ENCODE peak calls at places on chromosome 10, in seven cellular contexts. One of them, this sample, is unnamed. For H3K9me3 and H3K36me3, the result is how much of the 10 kb centered on the place peaks cover.

GRCh38 chr10:8462565-8462964 is 408.1 kb downstream of the GATA3 start:
- DNase-seq in colonic mucosa: no peak
- DNase-seq in HepG2: no peak
- DNase-seq in spleen: no peak
- DNase-seq in pancreas: no peak
- DNase-seq in psoas muscle: no peak
- DNase-seq in mucosa of descending colon: no peak
- DNase-seq in this sample: no peak

GRCh38 chr10:107855933-107856332 is 691.4 kb upstream of the SORCS1 start:
- DNase-seq in colonic mucosa: no peak
- DNase-seq in spleen: no peak
- DNase-seq in pancreas: no peak
- DNase-seq in mucosa of descending colon: no peak
- DNase-seq in HepG2: no peak
- DNase-seq in psoas muscle: no peak
- DNase-seq in this sample: no peak

GRCh38 chr10:77970869-77971803 is 44.6 kb upstream of the DLG5 start:
- DNase-seq in colonic mucosa: peak
- DNase-seq in mucosa of descending colon: no peak
- DNase-seq in psoas muscle: peak
- DNase-seq in HepG2: peak
- DNase-seq in pancreas: peak
- DNase-seq in spleen: peak
- DNase-seq in this sample: peak

GRCh38 chr10:13739178-13739577 is 152.4 kb downstream of the PRPF18 start:
- DNase-seq in colonic mucosa: no peak
- DNase-seq in mucosa of descending colon: no peak
- DNase-seq in HepG2: no peak
- DNase-seq in spleen: no peak
- DNase-seq in psoas muscle: no peak
- DNase-seq in pancreas: no peak
- DNase-seq in this sample: no peak

GRCh38 chr10:68633816-68634466 is 73.8 kb downstream of the TET1 start:
- DNase-seq in psoas muscle: no peak
- DNase-seq in colonic mucosa: no peak
- DNase-seq in spleen: no peak
- DNase-seq in pancreas: no peak
- DNase-seq in mucosa of descending colon: no peak
- DNase-seq in HepG2: no peak
- DNase-seq in this sample: peak

GRCh38 chr10:59977486-59977885 is 71.1 kb upstream of the CCDC6 start:
- DNase-seq in mucosa of descending colon: no peak
- DNase-seq in spleen: no peak
- DNase-seq in pancreas: no peak
- DNase-seq in HepG2: no peak
- DNase-seq in psoas muscle: no peak
- DNase-seq in colonic mucosa: no peak
- DNase-seq in this sample: no peak

GRCh38 chr10:6493521-6494451 is 86.3 kb downstream of the PRKCQ start:
- DNase-seq in mucosa of descending colon: no peak
- DNase-seq in colonic mucosa: no peak
- DNase-seq in spleen: no peak
- DNase-seq in psoas muscle: no peak
- DNase-seq in pancreas: no peak
- DNase-seq in HepG2: no peak
- DNase-seq in this sample: no peak

GRCh38 chr10:110305767-110306451 is 1.2 kb upstream of the SMNDC1 start:
- DNase-seq in colonic mucosa: peak
- DNase-seq in HepG2: peak
- DNase-seq in mucosa of descending colon: peak
- DNase-seq in psoas muscle: no peak
- DNase-seq in spleen: no peak
- DNase-seq in pancreas: peak
- DNase-seq in this sample: no peak

GRCh38 chr10:77926566-77927342 is at the start of gene DLG5:
- DNase-seq in mucosa of descending colon: peak
- DNase-seq in spleen: peak
- DNase-seq in HepG2: no peak
- DNase-seq in psoas muscle: peak
- DNase-seq in colonic mucosa: peak
- DNase-seq in pancreas: peak
- DNase-seq in this sample: peak

GRCh38 chr10:124516181-124516580 is 54.6 kb downstream of the LHPP start:
- DNase-seq in colonic mucosa: no peak
- DNase-seq in spleen: peak
- DNase-seq in HepG2: no peak
- DNase-seq in psoas muscle: peak
- DNase-seq in pancreas: no peak
- DNase-seq in mucosa of descending colon: peak
- DNase-seq in this sample: no peak

GRCh38 chr10:31972519-31973041 is 43.9 kb upstream of the ARHGAP12 start:
- DNase-seq in spleen: no peak
- DNase-seq in pancreas: no peak
- DNase-seq in colonic mucosa: no peak
- DNase-seq in HepG2: no peak
- DNase-seq in psoas muscle: no peak
- DNase-seq in mucosa of descending colon: no peak
- DNase-seq in this sample: no peak

GRCh38 chr10:65793738-65794425 is 1132.0 kb upstream of the LRRTM3 start:
- DNase-seq in spleen: no peak
- DNase-seq in HepG2: no peak
- DNase-seq in pancreas: peak
- DNase-seq in mucosa of descending colon: no peak
- DNase-seq in psoas muscle: no peak
- DNase-seq in colonic mucosa: peak
- DNase-seq in this sample: no peak

GRCh38 chr10:93296151-93296550 is 186.0 kb downstream of the MYOF start:
- DNase-seq in mucosa of descending colon: no peak
- DNase-seq in psoas muscle: no peak
- DNase-seq in spleen: no peak
- DNase-seq in pancreas: no peak
- DNase-seq in HepG2: no peak
- DNase-seq in colonic mucosa: no peak
- DNase-seq in this sample: no peak

GRCh38 chr10:131075218-131075770 is 236.2 kb downstream of the TCERG1L start:
- DNase-seq in psoas muscle: no peak
- DNase-seq in mucosa of descending colon: no peak
- DNase-seq in HepG2: no peak
- DNase-seq in spleen: no peak
- DNase-seq in colonic mucosa: no peak
- DNase-seq in pancreas: no peak
- DNase-seq in this sample: no peak

GRCh38 chr10:52525761-52526160 is 211.7 kb downstream of the DKK1 start:
- DNase-seq in psoas muscle: no peak
- DNase-seq in mucosa of descending colon: no peak
- DNase-seq in HepG2: no peak
- DNase-seq in colonic mucosa: no peak
- DNase-seq in spleen: no peak
- DNase-seq in pancreas: no peak
- DNase-seq in this sample: no peak

GRCh38 chr10:112896273-112896672 is 53.8 kb upstream of the TCF7L2 start:
- DNase-seq in psoas muscle: no peak
- DNase-seq in mucosa of descending colon: no peak
- DNase-seq in pancreas: no peak
- DNase-seq in HepG2: peak
- DNase-seq in spleen: no peak
- DNase-seq in colonic mucosa: peak
- DNase-seq in this sample: peak

GRCh38 chr10:131651674-131652093 is 249.1 kb upstream of the PPP2R2D start:
- DNase-seq in colonic mucosa: no peak
- DNase-seq in mucosa of descending colon: no peak
- DNase-seq in psoas muscle: no peak
- DNase-seq in pancreas: no peak
- DNase-seq in spleen: peak
- DNase-seq in HepG2: no peak
- DNase-seq in this sample: no peak

GRCh38 chr10:119871881-119872609 is 598 bp downstream of the MCMBP start:
- DNase-seq in mucosa of descending colon: peak
- DNase-seq in colonic mucosa: peak
- DNase-seq in psoas muscle: peak
- DNase-seq in pancreas: peak
- DNase-seq in spleen: peak
- DNase-seq in HepG2: no peak
- DNase-seq in this sample: peak

GRCh38 chr10:91198781-91199180 is 21.7 kb upstream of the PCGF5 start:
- DNase-seq in HepG2: no peak
- DNase-seq in psoas muscle: no peak
- DNase-seq in spleen: no peak
- DNase-seq in pancreas: no peak
- DNase-seq in mucosa of descending colon: no peak
- DNase-seq in colonic mucosa: no peak
- DNase-seq in this sample: no peak

GRCh38 chr10:104642311-104643022 is 1.4 kb downstream of the SORCS3 start:
- DNase-seq in spleen: no peak
- DNase-seq in psoas muscle: no peak
- DNase-seq in HepG2: peak
- DNase-seq in colonic mucosa: peak
- DNase-seq in mucosa of descending colon: peak
- DNase-seq in pancreas: peak
- DNase-seq in this sample: no peak

GRCh38 chr10:51892313-51892712 is 192.9 kb upstream of the CSTF2T start:
- DNase-seq in mucosa of descending colon: no peak
- DNase-seq in HepG2: no peak
- DNase-seq in psoas muscle: no peak
- DNase-seq in spleen: no peak
- DNase-seq in colonic mucosa: no peak
- DNase-seq in pancreas: no peak
- DNase-seq in this sample: no peak

GRCh38 chr10:78476156-78476555 is 442.5 kb downstream of the RPS24 start:
- DNase-seq in HepG2: no peak
- DNase-seq in psoas muscle: no peak
- DNase-seq in colonic mucosa: no peak
- DNase-seq in pancreas: no peak
- DNase-seq in mucosa of descending colon: no peak
- DNase-seq in spleen: no peak
- DNase-seq in this sample: no peak

DNA sequence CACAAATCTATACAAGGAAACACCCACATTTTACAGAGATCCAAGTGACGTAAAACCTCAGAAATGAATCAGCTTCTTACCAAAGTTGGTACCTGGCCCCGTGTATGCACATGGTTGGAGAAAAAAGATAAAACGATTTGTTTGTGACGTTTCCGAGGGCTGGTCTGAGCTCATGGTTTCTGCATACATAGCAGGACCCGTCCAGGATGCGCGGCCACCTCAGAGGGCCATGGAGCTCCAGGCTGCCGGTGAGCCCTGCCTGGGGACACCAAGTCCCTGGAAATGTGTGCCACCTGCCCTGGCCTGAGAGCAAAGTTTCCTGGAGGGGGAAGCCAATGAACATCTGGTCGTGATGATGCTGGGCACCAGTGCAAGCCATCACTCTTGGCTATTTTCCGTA is 402.6 kb upstream of the MKI67 start:
- DNase-seq in psoas muscle: no peak
- DNase-seq in mucosa of descending colon: no peak
- DNase-seq in HepG2: no peak
- DNase-seq in colonic mucosa: no peak
- DNase-seq in pancreas: no peak
- DNase-seq in spleen: no peak
- DNase-seq in this sample: no peak
- H3K9me3 ChIP-seq in psoas muscle: under half
- H3K9me3 ChIP-seq in mucosa of descending colon: under half
- H3K9me3 ChIP-seq in HepG2: under half
- H3K9me3 ChIP-seq in colonic mucosa: under half
- H3K9me3 ChIP-seq in pancreas: under half
- H3K9me3 ChIP-seq in spleen: under half
- H3K9me3 ChIP-seq in this sample: under half

GRCh38 chr10:73042130-73042529 is 54.5 kb downstream of the P4HA1 start:
- DNase-seq in HepG2: no peak
- DNase-seq in psoas muscle: no peak
- DNase-seq in colonic mucosa: no peak
- DNase-seq in pancreas: no peak
- DNase-seq in mucosa of descending colon: no peak
- DNase-seq in spleen: no peak
- DNase-seq in this sample: no peak
- H3K36me3 ChIP-seq in HepG2: under half
- H3K36me3 ChIP-seq in psoas muscle: under half
- H3K36me3 ChIP-seq in colonic mucosa: under half
- H3K36me3 ChIP-seq in pancreas: under half
- H3K36me3 ChIP-seq in mucosa of descending colon: under half
- H3K36me3 ChIP-seq in spleen: under half
- H3K36me3 ChIP-seq in this sample: under half

GRCh38 chr10:16820018-16820417 is 2.8 kb upstream of the RSU1 start:
- DNase-seq in spleen: no peak
- DNase-seq in HepG2: no peak
- DNase-seq in colonic mucosa: no peak
- DNase-seq in mucosa of descending colon: no peak
- DNase-seq in pancreas: no peak
- DNase-seq in psoas muscle: no peak
- DNase-seq in this sample: no peak

GRCh38 chr10:16822027-16822426 is 4.8 kb upstream of the RSU1 start:
- DNase-seq in HepG2: no peak
- DNase-seq in pancreas: no peak
- DNase-seq in psoas muscle: no peak
- DNase-seq in mucosa of descending colon: no peak
- DNase-seq in spleen: no peak
- DNase-seq in colonic mucosa: no peak
- DNase-seq in this sample: no peak

GRCh38 chr10:16819026-16819425 is 1.8 kb upstream of the RSU1 start:
- DNase-seq in mucosa of descending colon: no peak
- DNase-seq in colonic mucosa: no peak
- DNase-seq in spleen: no peak
- DNase-seq in HepG2: no peak
- DNase-seq in pancreas: no peak
- DNase-seq in psoas muscle: no peak
- DNase-seq in this sample: no peak

GRCh38 chr10:16819436-16819835 is 2.2 kb upstream of the RSU1 start:
- DNase-seq in colonic mucosa: no peak
- DNase-seq in spleen: no peak
- DNase-seq in psoas muscle: no peak
- DNase-seq in HepG2: no peak
- DNase-seq in mucosa of descending colon: no peak
- DNase-seq in pancreas: no peak
- DNase-seq in this sample: no peak

GRCh38 chr10:16822726-16823360 is 5.6 kb upstream of the RSU1 start:
- DNase-seq in psoas muscle: no peak
- DNase-seq in colonic mucosa: no peak
- DNase-seq in pancreas: no peak
- DNase-seq in spleen: no peak
- DNase-seq in mucosa of descending colon: no peak
- DNase-seq in HepG2: no peak
- DNase-seq in this sample: no peak
- H3K9me3 ChIP-seq in psoas muscle: under half
- H3K9me3 ChIP-seq in colonic mucosa: under half
- H3K9me3 ChIP-seq in pancreas: under half
- H3K9me3 ChIP-seq in spleen: under half
- H3K9me3 ChIP-seq in mucosa of descending colon: under half
- H3K9me3 ChIP-seq in HepG2: under half
- H3K9me3 ChIP-seq in this sample: under half

DNA sequence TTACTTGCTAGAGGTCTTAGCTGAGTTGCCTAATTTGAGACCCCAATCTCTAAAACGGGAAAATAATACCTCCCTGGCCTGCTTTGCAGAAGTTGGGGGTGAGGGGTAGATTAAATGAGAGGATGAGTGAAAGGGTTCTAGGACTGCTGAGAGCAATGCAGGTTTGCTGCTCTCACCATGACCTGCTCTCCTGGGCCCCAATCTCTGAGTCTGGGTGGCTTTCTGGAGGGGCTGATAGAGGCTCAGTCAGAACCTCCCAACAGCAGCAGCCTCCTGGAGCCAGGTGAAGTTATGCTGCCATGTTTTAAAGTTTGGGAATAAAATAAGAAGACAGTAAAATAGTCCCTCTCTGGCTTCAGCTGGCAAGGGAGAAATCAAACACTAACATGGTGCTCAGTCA is 7.3 kb downstream of the UROS start:
- DNase-seq in pancreas: no peak
- DNase-seq in mucosa of descending colon: no peak
- DNase-seq in HepG2: no peak
- DNase-seq in colonic mucosa: no peak
- DNase-seq in spleen: no peak
- DNase-seq in psoas muscle: no peak
- DNase-seq in this sample: no peak
- H3K36me3 ChIP-seq in pancreas: under half
- H3K36me3 ChIP-seq in mucosa of descending colon: under half
- H3K36me3 ChIP-seq in HepG2: under half
- H3K36me3 ChIP-seq in colonic mucosa: under half
- H3K36me3 ChIP-seq in spleen: under half
- H3K36me3 ChIP-seq in psoas muscle: under half
- H3K36me3 ChIP-seq in this sample: under half

This sample was measured in Peyer's patch.